ENCODE peak calls at places on chromosomes 4 and X, in nine cellular contexts. L is RWPE1, M is Karpas-422, A is Kasumi-1, W is NB4, K is NCI-H2081, F is EL, J is pancreas, H is activated gamma-delta T cell treated with Interleukin-2 at 50 U/mL for 16 hours. R is an unnamed sample.

GRCh38 chrX:7225338-7225737 is 77.4 kb upstream of the PUDP start:
- DNase-seq in H (no peak), M (no peak), L (no peak), K (peak; percentile 87), J (no peak), A (no peak), W (no peak), F (no peak), R (no peak)

GRCh38 chrX:69014200-69014599 is 151.1 kb downstream of the PJA1 start:
- DNase-seq in M (no peak), H (no peak), J (no peak), L (no peak), W (no peak), F (peak; percentile 24), K (no peak), A (no peak), R (no peak)

GRCh38 chr4:81343046-81343445 is 128.0 kb upstream of the PRKG2 start:
- DNase-seq in M (no peak), A (no peak), H (no peak), L (no peak), J (no peak), K (no peak), F (no peak), W (no peak), R (no peak)

GRCh38 chr4:143184217-143184502 is 557 bp upstream of the USP38 start:
- DNase-seq in F (no peak), J (no peak), K (peak; percentile 80), W (no peak), L (no peak), A (peak; percentile 56), M (no peak), H (no peak), R (no peak)

GRCh38 chrX:10296581-10296980 is 139.8 kb downstream of the CLCN4 start:
- DNase-seq in A (no peak), K (no peak), W (no peak), H (no peak), L (no peak), J (no peak), F (peak; percentile 17), M (no peak), R (peak; percentile 62)

GRCh38 chrX:152600853-152601635 is 36.7 kb upstream of the GABRQ start:
- DNase-seq in H (no peak), F (no peak), W (no peak), J (no peak), K (no peak), L (no peak), A (no peak), M (peak; percentile 56), R (peak; percentile 50)

GRCh38 chr4:181958435-181958834 is 284.8 kb upstream of the TENM3 start:
- DNase-seq in M (no peak), F (peak; percentile 72), H (no peak), A (no peak), W (no peak), L (no peak), J (no peak), K (no peak), R (no peak)

GRCh38 chr4:87326460-87326859 is 3.8 kb upstream of the HSD17B13 start:
- DNase-seq in J (no peak), K (peak; percentile 78), M (no peak), F (no peak), H (no peak), L (no peak), A (no peak), W (no peak), R (no peak)

GRCh38 chrX:120514236-120514635 is 45.1 kb upstream of the LAMP2 start:
- DNase-seq in L (peak; percentile 8), J (peak; percentile 12), F (peak; percentile 31), M (peak; percentile 46), K (peak; percentile 25), A (peak; percentile 31), W (peak; percentile 46), H (no peak), R (peak; percentile 13)

GRCh38 chrX:26915064-26915463 is 548.1 kb downstream of the PPP4R3C start:
- DNase-seq in L (no peak), J (no peak), H (no peak), K (no peak), F (no peak), A (no peak), W (no peak), M (no peak), R (no peak)

GRCh38 chrX:21926527-21927278 is 13.8 kb upstream of the SMS start:
- DNase-seq in H (no peak), K (no peak), A (no peak), M (no peak), J (no peak), F (peak; percentile 92), L (peak; percentile 59), W (peak; percentile 76), R (peak; percentile 94)

GRCh38 chr4:173486714-173487392 is 43.2 kb downstream of the HAND2 start:
- DNase-seq in H (no peak), A (no peak), J (no peak), K (no peak), L (no peak), F (no peak), W (no peak), M (no peak), R (no peak)

GRCh38 chr4:99679204-99679603 is 21.6 kb upstream of the C4orf54 start:
- DNase-seq in M (no peak), J (peak; percentile 30), H (no peak), K (peak; percentile 78), F (no peak), L (no peak), A (no peak), W (no peak), R (peak; percentile 21)

GRCh38 chr4:40455340-40455902 is 120.3 kb downstream of the CHRNA9 start:
- DNase-seq in L (no peak), W (peak; percentile 34), K (no peak), F (no peak), A (no peak), H (no peak), M (no peak), J (peak; percentile 39), R (peak; percentile 28)

GRCh38 chr4:158826882-158827281 is 58.1 kb downstream of the FNIP2 start:
- DNase-seq in L (no peak), H (no peak), W (no peak), K (peak; percentile 28), J (peak; percentile 83), A (no peak), F (no peak), M (no peak), R (no peak)

GRCh38 chrX:112830540-112830939 is 10.1 kb downstream of the AMOT start:
- DNase-seq in H (no peak), F (no peak), L (no peak), M (no peak), J (no peak), W (no peak), A (no peak), K (no peak), R (no peak)

GRCh38 chrX:30635630-30636029 is 17.6 kb upstream of the GK start:
- DNase-seq in L (no peak), K (no peak), F (no peak), A (peak; percentile 25), M (peak; percentile 70), J (no peak), H (no peak), W (peak; percentile 45), R (no peak)

GRCh38 chr4:98672583-98673281 is 14.3 kb upstream of the TSPAN5 start:
- DNase-seq in F (no peak), M (no peak), A (no peak), L (no peak), W (no peak), H (no peak), J (no peak), K (no peak), R (no peak)

GRCh38 chrX:107834273-107835201 is 8.9 kb downstream of the MID2 start:
- DNase-seq in F (no peak), W (no peak), J (no peak), K (no peak), A (no peak), L (no peak), H (no peak), M (no peak), R (no peak)

GRCh38 chr4:189548484-189549160 is 392.1 kb upstream of the FRG1 start:
- DNase-seq in J (no peak), A (no peak), H (no peak), M (no peak), L (no peak), F (no peak), W (no peak), K (no peak), R (no peak)